ENCODE peak calls at places on chromosomes 11 and 22, in six cellular contexts. O, D, A, Y, U and L are unnamed samples.
A peak's percentile ranks its signal among the peaks of the same experiment; 100 is the strongest.

GRCh38 chr11:95790933-95791247 is 592 bp downstream of the CEP57 start:
- DNase-seq in O (peak; percentile 31), D (peak; percentile 71), A (peak; percentile 52), Y (peak; percentile 29), U (no peak), L (peak; percentile 25)

GRCh38 chr11:40360206-40360798 is 1099.2 kb downstream of the LRRC4C start:
- DNase-seq in O (no peak), D (no peak), A (no peak), Y (no peak), U (no peak), L (no peak)

GRCh38 chr22:44316393-44317162 is 3.8 kb upstream of the SHISAL1 start:
- DNase-seq in O (no peak), D (no peak), A (no peak), Y (no peak), U (no peak), L (no peak)

GRCh38 chr11:44619931-44620725 is 54.7 kb downstream of the CD82 start:
- DNase-seq in O (no peak), D (no peak), A (peak; percentile 45), Y (no peak), U (no peak), L (no peak)

GRCh38 chr11:121687961-121688566 is 235.3 kb upstream of the SORL1-AS1 start:
- DNase-seq in O (no peak), D (peak; percentile 35), A (no peak), Y (no peak), U (no peak), L (peak; percentile 75)

GRCh38 chr11:35584321-35584720 is 33.9 kb upstream of the FJX1 start:
- DNase-seq in O (no peak), D (peak; percentile 39), A (no peak), Y (no peak), U (no peak), L (peak; percentile 89)

GRCh38 chr11:82980292-82980691 is 78.8 kb downstream of the DDIAS start:
- DNase-seq in O (no peak), D (peak; percentile 76), A (no peak), Y (no peak), U (peak; percentile 68), L (peak; percentile 82)

GRCh38 chr11:65295571-65296338 is 18.9 kb upstream of the CDC42EP2 start:
- DNase-seq in O (no peak), D (no peak), A (no peak), Y (no peak), U (no peak), L (no peak)

GRCh38 chr11:96188625-96189006 is 154.4 kb downstream of the MAML2 start:
- DNase-seq in O (no peak), D (peak; percentile 75), A (no peak), Y (no peak), U (no peak), L (peak; percentile 82)

GRCh38 chr11:125364085-125364822 is 131.8 kb downstream of the FEZ1 start:
- DNase-seq in O (no peak), D (peak; percentile 34), A (no peak), Y (no peak), U (no peak), L (peak; percentile 14)